ENCODE peak calls at places on chromosomes 13 and 19, in seven cellular contexts. F is BE2C; V is tibial nerve; T is CD8-positive, alpha-beta T cell; O is heart left ventricle; L is testis; X is astrocyte. U is an unnamed sample.
A peak's percentile ranks its signal among the peaks of the same experiment; 100 is the strongest.

GRCh38 chr13:24692541-24692940 is 12.3 kb downstream of the ATP12A start:
- DNase-seq in F (no peak), V (peak; percentile 9), T (no peak), O (no peak), L (no peak), X (peak; percentile 69), U (peak; percentile 75)

GRCh38 chr13:97161832-97162231 is 60.3 kb upstream of the MBNL2 start:
- DNase-seq in F (no peak), V (no peak), T (no peak), O (no peak), L (no peak), X (no peak), U (no peak)

GRCh38 chr13:35891486-35891885 is 239.7 kb downstream of the DCLK1 start:
- DNase-seq in F (no peak), V (no peak), T (no peak), O (no peak), L (no peak), X (no peak), U (no peak)

GRCh38 chr19:54481326-54481930 is 8.3 kb upstream of the CDC42EP5 start:
- DNase-seq in F (peak; percentile 49), V (no peak), T (no peak), O (no peak), L (peak; percentile 40), X (no peak), U (peak; percentile 35)

GRCh38 chr19:50830266-50831025 is 2.9 kb downstream of the KLK15 start:
- DNase-seq in F (no peak), V (no peak), T (no peak), O (no peak), L (no peak), X (no peak), U (no peak)

GRCh38 chr13:98807774-98808173 is 55.3 kb upstream of the SLC15A1 start:
- DNase-seq in F (no peak), V (no peak), T (no peak), O (no peak), L (no peak), X (no peak), U (no peak)

GRCh38 chr19:41299046-41299754 is 10.8 kb upstream of the CCDC97 start:
- DNase-seq in F (no peak), V (peak; percentile 56), T (no peak), O (no peak), L (peak; percentile 49), X (no peak), U (no peak)

GRCh38 chr13:69683921-69684663 is 423.5 kb upstream of the ATXN8OS start:
- DNase-seq in F (peak; percentile 22), V (no peak), T (no peak), O (no peak), L (no peak), X (no peak), U (no peak)

GRCh38 chr13:113121928-113122420 is 625 bp upstream of the F10 start:
- DNase-seq in F (no peak), V (no peak), T (no peak), O (no peak), L (peak; percentile 10), X (no peak), U (no peak)

GRCh38 chr13:63609574-63609973 is 2193.9 kb upstream of the PCDH20 start:
- DNase-seq in F (no peak), V (no peak), T (no peak), O (no peak), L (no peak), X (no peak), U (no peak)

GRCh38 chr13:114151565-114152284 is 19.3 kb upstream of the RASA3 start:
- DNase-seq in F (no peak), V (no peak), T (no peak), O (no peak), L (no peak), X (no peak), U (peak; percentile 60)

GRCh38 chr13:24217601-24218281 is 57.2 kb downstream of the SPATA13 start:
- DNase-seq in F (no peak), V (no peak), T (no peak), O (no peak), L (no peak), X (peak; percentile 6), U (no peak)

GRCh38 chr19:3526507-3527244 is 12.3 kb upstream of the TEKTIP1 start:
- DNase-seq in F (no peak), V (no peak), T (no peak), O (no peak), L (no peak), X (no peak), U (no peak)

GRCh38 chr19:3528539-3529211 is 10.3 kb upstream of the TEKTIP1 start:
- DNase-seq in F (no peak), V (no peak), T (no peak), O (no peak), L (no peak), X (no peak), U (no peak)

GRCh38 chr19:3527250-3527910 is 11.6 kb upstream of the TEKTIP1 start:
- DNase-seq in F (no peak), V (no peak), T (no peak), O (no peak), L (no peak), X (no peak), U (no peak)

GRCh38 chr19:3530389-3530788 is 8.6 kb upstream of the TEKTIP1 start:
- DNase-seq in F (no peak), V (no peak), T (no peak), O (no peak), L (no peak), X (no peak), U (no peak)

GRCh38 chr19:3528080-3528479 is 10.9 kb upstream of the TEKTIP1 start:
- DNase-seq in F (no peak), V (no peak), T (no peak), O (no peak), L (no peak), X (no peak), U (no peak)
- H3K36me3 ChIP-seq in F (peaks cover 47% of the 10 kb centered on the region), V (peaks cover 33% of the 10 kb centered on the region), T (peaks cover 32% of the 10 kb centered on the region), O (peaks cover 68% of the 10 kb centered on the region), L (no peaks in the 10 kb centered on the region), X (peaks cover 4% of the 10 kb centered on the region), U (peaks cover 3% of the 10 kb centered on the region)

DNA sequence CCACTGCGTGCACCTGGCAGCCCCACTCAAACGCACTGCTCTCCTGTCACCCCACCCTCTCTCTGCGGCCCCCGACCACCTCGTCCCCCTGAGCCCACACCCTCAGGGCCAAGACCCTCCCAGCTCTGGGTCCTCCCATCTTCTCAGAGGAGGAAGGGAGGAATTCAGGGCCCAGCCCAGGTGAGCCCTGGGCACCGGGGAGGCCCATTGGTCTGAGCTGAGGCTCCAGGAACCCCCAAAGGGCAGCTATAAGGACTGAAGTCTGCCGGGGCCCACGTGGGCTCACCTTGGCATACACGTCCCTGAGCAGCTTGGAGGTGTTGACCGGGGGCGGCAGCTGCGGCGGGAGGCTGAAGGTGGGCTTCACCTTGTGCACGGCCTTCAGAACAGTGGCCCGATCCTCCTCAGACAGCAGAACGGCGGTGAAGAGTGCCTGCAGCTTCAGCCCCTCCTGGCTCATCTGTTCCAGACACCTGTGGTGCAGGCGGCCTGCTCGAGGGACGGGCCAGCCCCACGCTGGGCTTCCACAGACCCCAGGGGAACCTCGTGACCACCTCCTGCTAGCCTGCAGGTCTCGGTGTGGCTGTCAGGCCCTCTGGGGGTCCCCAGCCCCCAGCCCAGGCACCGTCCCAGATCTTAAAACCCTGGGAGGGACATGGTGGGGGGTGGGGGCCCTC is 8.8 kb downstream of the POLRMT start:
- DNase-seq in F (no peak), V (no peak), T (no peak), O (no peak), L (no peak), X (no peak), U (no peak)
- H3K4me3 ChIP-seq in F (no peak overlapping the region), V (no peak overlapping the region), T (no peak overlapping the region), O (no peak overlapping the region), L (no peak overlapping the region), X (no peak overlapping the region), U (no peak overlapping the region)

GRCh38 chr19:57443121-57443696 is 8.1 kb downstream of the ZNF749 start:
- DNase-seq in F (no peak), V (no peak), T (no peak), O (no peak), L (no peak), X (no peak), U (no peak)
- H3K36me3 ChIP-seq in F (peaks cover 54% of the 10 kb centered on the region), V (peaks cover 8% of the 10 kb centered on the region), T (peaks cover 4% of the 10 kb centered on the region), O (peaks cover 13% of the 10 kb centered on the region), L (no peaks in the 10 kb centered on the region), X (peaks cover 14% of the 10 kb centered on the region), U (peaks cover 59% of the 10 kb centered on the region)

GRCh38 chr19:15081911-15082310 is at the start of gene OR1I1:
- DNase-seq in F (no peak), V (no peak), T (no peak), O (no peak), L (no peak), X (no peak), U (no peak)
- H3K4me3 ChIP-seq in F (no peak within 1 kb of the TSS), V (no peak within 1 kb of the TSS), T (no peak within 1 kb of the TSS), O (no peak within 1 kb of the TSS), L (no peak within 1 kb of the TSS), X (no peak within 1 kb of the TSS), U (no peak within 1 kb of the TSS)

GRCh38 chr13:95588134-95588533 is 35.6 kb downstream of the CLDN10 start:
- DNase-seq in F (no peak), V (no peak), T (no peak), O (no peak), L (no peak), X (no peak), U (no peak)
- H3K36me3 ChIP-seq in F (peaks cover 71% of the 10 kb centered on the region), V (no peaks in the 10 kb centered on the region), T (no peaks in the 10 kb centered on the region), O (peaks cover 9% of the 10 kb centered on the region), L (no peaks in the 10 kb centered on the region), X (peaks cover 62% of the 10 kb centered on the region), U (peaks cover 72% of the 10 kb centered on the region)

DNA sequence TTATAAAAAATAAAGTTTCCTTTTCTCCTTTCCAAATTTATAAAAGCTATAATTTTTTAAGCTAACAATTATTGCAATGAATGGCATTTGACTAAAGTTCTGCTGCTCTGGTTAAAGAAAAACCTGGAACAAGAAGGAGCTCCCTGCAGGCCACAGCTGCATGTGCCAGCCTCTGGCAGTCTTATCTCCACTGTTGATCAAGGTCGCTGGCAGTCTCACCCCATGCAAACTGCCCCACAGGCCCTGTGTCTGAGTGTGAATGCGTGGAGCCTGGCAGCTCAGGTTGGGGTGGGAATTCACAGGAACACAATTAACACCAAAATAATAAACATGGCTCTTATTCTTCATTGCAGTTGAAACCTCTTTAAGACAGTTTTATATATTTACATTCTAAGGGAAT is 30.2 kb upstream of the FREM2 start:
- DNase-seq in F (no peak), V (no peak), T (no peak), O (no peak), L (no peak), X (no peak), U (peak; percentile 18)
- H3K4me3 ChIP-seq in F (no peak overlapping the region), V (no peak overlapping the region), T (no peak overlapping the region), O (no peak overlapping the region), L (no peak overlapping the region), X (no peak overlapping the region), U (no peak overlapping the region)

DNA sequence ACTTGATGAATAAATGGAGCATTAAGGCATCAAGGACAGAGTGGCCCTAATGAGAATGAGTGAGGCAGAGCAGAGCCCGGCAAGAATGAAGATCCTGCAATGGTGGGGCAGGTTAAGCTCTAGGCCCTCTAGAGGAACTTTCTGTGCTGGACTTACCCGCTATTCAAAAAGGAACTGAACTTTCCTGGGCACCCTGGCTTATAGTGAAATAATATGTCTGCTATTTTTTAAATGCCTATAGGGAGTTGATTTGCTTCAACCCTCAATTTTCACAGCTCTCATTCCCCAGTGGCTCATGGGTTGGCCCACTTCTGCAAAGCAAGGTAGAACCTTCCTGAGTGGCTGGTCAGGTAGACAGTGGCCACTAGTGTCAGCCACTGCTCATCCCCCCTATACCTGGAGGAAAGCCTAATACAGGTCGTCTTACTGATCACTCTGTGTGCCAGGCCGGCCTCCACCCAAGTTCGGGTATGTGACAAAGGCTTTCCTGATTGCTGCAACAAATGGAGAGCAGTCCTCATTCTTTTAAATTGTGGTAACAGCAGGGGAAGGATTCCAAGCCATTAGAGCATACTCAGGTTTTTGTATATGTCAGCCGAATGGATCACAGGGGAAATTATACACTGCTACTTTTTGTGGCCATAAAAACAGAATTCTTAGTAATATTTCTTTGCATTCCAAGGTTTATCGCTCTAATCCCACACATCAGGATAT is 103.0 kb downstream of the KL start:
- DNase-seq in F (no peak), V (no peak), T (no peak), O (no peak), L (no peak), X (peak; percentile 74), U (no peak)
- H3K36me3 ChIP-seq in F (peaks cover 4% of the 10 kb centered on the region), V (no peaks in the 10 kb centered on the region), T (no peaks in the 10 kb centered on the region), O (peaks cover 68% of the 10 kb centered on the region), L (no peaks in the 10 kb centered on the region), X (peaks cover 43% of the 10 kb centered on the region), U (peaks cover 91% of the 10 kb centered on the region)